ENCODE peak calls at places on chromosomes 11 and 22, in five cellular contexts. H, V, C, E and O are unnamed samples.

GRCh38 chr11:48109046-48109666 is 107.5 kb upstream of the OR4B1 start:
- ATAC-seq in H (no peak), V (peak; percentile 59), C (peak; percentile 62), E (peak; percentile 47), O (peak; percentile 19)

GRCh38 chr11:46315783-46316563 is 31.3 kb upstream of the DGKZ start:
- ATAC-seq in H (peak; percentile 44), V (no peak), C (peak; percentile 7), E (peak; percentile 83), O (no peak)

GRCh38 chr11:19931141-19931767 is 218.6 kb downstream of the NAV2 start:
- ATAC-seq in H (no peak), V (no peak), C (peak; percentile 22), E (no peak), O (peak; percentile 52)

GRCh38 chr11:65381721-65382035 is 768 bp downstream of the SLC25A45 start:
- ATAC-seq in H (peak; percentile 1), V (peak; percentile 19), C (peak; percentile 2), E (no peak), O (peak; percentile 6)

GRCh38 chr11:103085758-103086365 is 6.1 kb downstream of the DCUN1D5 start:
- ATAC-seq in H (no peak), V (no peak), C (no peak), E (peak; percentile 45), O (no peak)

GRCh38 chr22:23243006-23243573 is 62.8 kb downstream of the BCR start:
- ATAC-seq in H (no peak), V (no peak), C (no peak), E (no peak), O (no peak)

GRCh38 chr11:20027546-20028014 is 132.7 kb downstream of the DBX1 start:
- ATAC-seq in H (no peak), V (no peak), C (no peak), E (no peak), O (no peak)

GRCh38 chr11:132549001-132549400 is 983.3 kb downstream of the OPCML start:
- ATAC-seq in H (no peak), V (no peak), C (no peak), E (no peak), O (no peak)

GRCh38 chr11:47348859-47349258 is 3.6 kb downstream of the MYBPC3 start:
- ATAC-seq in H (no peak), V (peak; percentile 44), C (peak; percentile 75), E (no peak), O (no peak)

GRCh38 chr11:73143126-73143838 is 1.2 kb upstream of the FCHSD2 start:
- ATAC-seq in H (no peak), V (no peak), C (no peak), E (no peak), O (no peak)

GRCh38 chr11:82996966-82997606 is 74.6 kb downstream of the RAB30 start:
- ATAC-seq in H (no peak), V (no peak), C (no peak), E (peak; percentile 68), O (no peak)
- TF ChIP-seq POLR2A in H (no peak), V (no peak), C (no peak), E (no peak), O (no peak)

GRCh38 chr11:28621648-28622215 is 513.5 kb downstream of the METTL15 start:
- ATAC-seq in H (no peak), V (no peak), C (peak; percentile 12), E (no peak), O (no peak)
- H3K4me1 ChIP-seq in H (no peaks in the 10 kb centered on the region), V (peaks cover 27% of the 10 kb centered on the region), C (peaks cover 4% of the 10 kb centered on the region), E (no peaks in the 10 kb centered on the region), O (no peaks in the 10 kb centered on the region)

DNA sequence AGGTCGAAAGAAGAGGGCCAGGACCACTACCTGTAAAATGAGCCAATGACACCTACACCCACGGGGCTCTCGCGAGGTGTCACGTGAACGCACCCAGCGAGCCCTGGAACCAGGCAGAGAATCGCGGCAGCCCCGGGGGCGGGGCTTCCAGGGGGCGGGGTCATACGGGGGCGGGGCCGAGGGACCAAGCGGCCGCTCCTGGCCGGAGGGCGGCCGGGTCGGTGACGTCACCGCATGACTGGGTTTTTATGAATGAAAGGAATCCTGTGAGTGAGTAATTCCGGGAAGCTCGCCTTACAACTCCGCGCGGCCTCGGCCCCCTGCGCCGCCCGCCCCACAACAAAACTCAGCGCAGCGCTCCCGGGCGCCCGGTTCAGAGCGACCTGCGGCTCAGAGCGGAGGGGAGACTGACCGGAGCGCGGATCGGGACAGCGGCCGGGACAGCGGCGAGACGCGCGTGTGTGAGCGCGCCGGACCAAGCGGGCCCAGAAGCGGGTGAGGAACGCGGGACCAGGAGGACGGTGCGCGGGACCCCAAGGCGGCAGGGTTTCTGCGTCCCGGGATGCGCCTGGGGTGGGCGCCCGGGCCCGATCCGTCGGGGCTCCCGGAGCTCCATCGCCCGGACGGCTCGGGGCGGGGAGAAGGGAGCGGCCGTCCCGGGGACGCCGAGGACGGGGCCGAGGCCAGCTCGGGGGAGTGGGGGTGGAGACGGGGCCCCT is at the start of gene MAFF:
- ATAC-seq in H (peak; percentile 69), V (peak; percentile 81), C (peak; percentile 82), E (peak; percentile 87), O (peak; percentile 84)
- TF ChIP-seq POLR2A in H (peak; percentile 88), V (no peak), C (peak; percentile 99), E (peak; percentile 98), O (peak; percentile 98)

DNA sequence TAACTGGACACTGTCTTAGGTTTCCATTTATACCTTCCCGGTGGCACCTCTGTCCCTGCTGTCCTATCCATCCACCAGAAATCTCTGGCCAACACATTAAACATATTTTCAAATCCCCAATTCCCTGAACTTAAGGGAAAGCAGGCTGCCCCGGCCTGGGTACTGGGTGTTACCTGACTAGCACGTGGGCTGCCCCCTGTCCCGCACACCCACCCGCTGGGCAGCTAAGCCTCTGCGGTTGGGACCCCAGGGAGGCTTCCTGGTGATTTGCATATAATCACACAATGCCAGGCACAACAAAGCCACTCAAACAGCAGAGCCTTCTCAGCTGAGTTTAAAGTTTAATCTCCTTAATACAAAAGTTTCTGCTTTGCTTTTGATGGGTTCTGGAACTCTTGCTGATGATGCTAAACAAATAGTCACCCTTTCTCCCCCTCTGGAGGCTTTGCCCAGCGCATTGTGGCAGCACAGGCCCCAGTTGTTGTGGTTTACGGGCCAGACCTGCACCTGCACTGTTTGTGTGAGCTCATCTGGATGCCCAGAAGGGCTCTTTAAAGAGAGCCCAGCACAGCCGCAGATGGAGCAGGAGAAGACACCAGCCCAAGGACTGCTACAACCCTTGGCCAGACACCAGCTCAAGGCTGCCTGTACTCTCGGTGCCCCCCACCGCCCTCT is 59.9 kb upstream of the POU2AF1 start:
- ATAC-seq in H (no peak), V (no peak), C (no peak), E (no peak), O (no peak)
- H3K4me1 ChIP-seq in H (no peaks in the 10 kb centered on the region), V (no peaks in the 10 kb centered on the region), C (peaks cover 11% of the 10 kb centered on the region), E (peaks cover 41% of the 10 kb centered on the region), O (peaks cover 11% of the 10 kb centered on the region)

GRCh38 chr22:41947181-41948080 is 479 bp upstream of the CENPM start:
- ATAC-seq in H (no peak), V (no peak), C (no peak), E (no peak), O (no peak)

GRCh38 chr22:41949297-41949965 is 2.5 kb upstream of the CENPM start:
- ATAC-seq in H (no peak), V (no peak), C (no peak), E (no peak), O (no peak)

GRCh38 chr22:41948142-41948541 is 1.2 kb upstream of the CENPM start:
- ATAC-seq in H (no peak), V (no peak), C (no peak), E (no peak), O (no peak)

GRCh38 chr22:41943661-41944209 is 3.2 kb downstream of the CENPM start:
- ATAC-seq in H (no peak), V (no peak), C (no peak), E (no peak), O (no peak)

DNA sequence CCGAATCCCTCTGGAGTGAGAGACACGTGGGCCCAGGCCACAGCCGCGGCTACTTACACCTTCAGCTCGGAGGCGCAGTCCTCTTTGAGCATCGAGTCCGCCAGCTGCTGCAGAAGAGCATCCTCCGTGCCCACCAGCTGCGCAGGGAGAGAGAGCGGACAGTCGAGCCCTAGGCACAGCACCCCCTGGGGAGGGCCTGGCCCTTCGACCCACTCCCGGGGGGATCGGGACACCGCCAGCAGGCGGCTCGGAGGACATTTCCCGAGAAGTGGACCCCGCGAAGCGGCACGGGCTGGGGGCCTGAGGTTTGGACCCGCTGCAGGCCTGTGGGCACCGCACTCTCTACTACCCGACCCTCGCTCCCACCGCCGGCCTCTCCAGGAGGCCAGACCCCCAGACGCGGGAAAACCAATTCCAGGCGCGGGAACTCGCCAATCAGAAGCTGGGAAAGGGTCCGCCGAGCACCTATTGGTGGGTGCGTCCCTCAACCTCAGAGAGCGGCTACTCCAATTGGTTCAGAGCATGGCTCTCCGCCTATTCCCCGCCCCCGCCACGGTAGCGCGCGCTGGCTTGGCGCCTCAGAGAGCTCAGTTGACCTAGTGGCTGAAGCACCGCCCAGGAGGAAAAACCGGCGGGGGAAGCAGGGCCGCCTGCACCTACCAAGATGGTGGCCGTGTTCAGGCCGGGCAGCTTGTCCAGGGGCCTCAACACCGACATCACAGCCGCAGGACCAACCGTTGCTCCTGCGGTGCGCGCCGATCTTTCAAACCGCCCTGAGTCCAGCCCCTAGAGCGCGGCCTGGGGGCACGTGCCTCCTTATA is at the start of gene CENPM:
- ATAC-seq in H (peak; percentile 96), V (peak; percentile 97), C (peak; percentile 98), E (peak; percentile 98), O (peak; percentile 99)
- TF ChIP-seq POLR2A in H (no peak), V (peak; percentile 26), C (no peak), E (no peak), O (no peak)